ENCODE peak calls at places on chromosomes 7 and 10, in eight cellular contexts. J, W, F, O, C, G, H and N are unnamed samples.

GRCh38 chr10:89373916-89374711 is 3.7 kb upstream of the IFIT1B start:
- DNase-seq in W (no peak), O (peak; percentile 96), G (peak; percentile 92), C (peak; percentile 84), J (peak; percentile 86), F (peak; percentile 81), H (peak; percentile 87), N (peak; percentile 97)

GRCh38 chr10:88986549-88987242 is 3.9 kb upstream of the FAS start:
- DNase-seq in J (no peak), H (no peak), G (peak; percentile 35), W (no peak), O (peak; percentile 26), F (peak; percentile 60), C (no peak), N (no peak)

GRCh38 chr10:108561649-108562048 is 1361.7 kb downstream of the XPNPEP1 start:
- DNase-seq in G (no peak), J (no peak), W (no peak), C (no peak), H (no peak), O (no peak), F (no peak), N (no peak)

GRCh38 chr7:27605689-27606269 is 56.9 kb downstream of the HIBADH start:
- DNase-seq in J (no peak), F (peak; percentile 36), H (no peak), C (no peak), G (peak; percentile 19), W (no peak), O (no peak), N (peak; percentile 17)

GRCh38 chr10:71156436-71156835 is 55.9 kb upstream of the UNC5B start:
- DNase-seq in J (no peak), O (no peak), C (no peak), W (no peak), H (no peak), F (no peak), G (no peak), N (no peak)

GRCh38 chr7:5452470-5452899 is 28.9 kb upstream of the TNRC18 start:
- DNase-seq in W (no peak), J (no peak), C (peak; percentile 32), H (no peak), F (no peak), G (no peak), O (no peak), N (no peak)

GRCh38 chr10:112404612-112405011 is 30.7 kb downstream of the ACSL5 start:
- DNase-seq in W (no peak), C (no peak), H (no peak), F (peak; percentile 80), G (no peak), O (no peak), J (no peak), N (no peak)

GRCh38 chr7:4037877-4038276 is 644.2 kb upstream of the FOXK1 start:
- DNase-seq in G (no peak), F (no peak), H (no peak), C (no peak), W (no peak), J (no peak), O (no peak), N (no peak)

GRCh38 chr7:155183655-155184054 is 113.5 kb downstream of the HTR5A start:
- DNase-seq in O (no peak), J (no peak), C (no peak), F (no peak), W (no peak), G (no peak), H (no peak), N (no peak)

GRCh38 chr7:135121868-135122267 is 26.0 kb upstream of the TMEM140 start:
- DNase-seq in H (no peak), J (peak; percentile 59), C (no peak), G (no peak), O (no peak), F (no peak), W (no peak), N (no peak)

GRCh38 chr7:127884066-127884559 is 147.1 kb downstream of the LRRC4 start:
- DNase-seq in G (no peak), O (no peak), F (no peak), W (no peak), C (no peak), H (no peak), J (no peak), N (no peak)
- TF ChIP-seq CTCF in G (no peak), O (no peak), F (no peak), W (no peak), C (no peak), H (no peak), J (no peak), N (no peak)

GRCh38 chr10:5832946-5833345 is 19.7 kb upstream of the GDI2 start:
- DNase-seq in W (no peak), F (peak; percentile 53), O (peak; percentile 78), J (no peak), C (no peak), H (no peak), G (no peak), N (peak; percentile 52)
- H3K4me3 ChIP-seq in W (no peak overlapping the region), F (no peak overlapping the region), O (no peak overlapping the region), J (no peak overlapping the region), C (no peak overlapping the region), H (no peak overlapping the region), G (no peak overlapping the region), N (no peak overlapping the region)

GRCh38 chr7:1403844-1404404 is 55.3 kb downstream of the MICALL2 start:
- DNase-seq in H (no peak), F (no peak), O (no peak), W (no peak), C (no peak), G (peak; percentile 6), J (no peak), N (no peak)
- TF ChIP-seq CTCF in H (no peak), F (no peak), O (no peak), W (no peak), C (no peak), G (no peak), J (no peak), N (no peak)

DNA sequence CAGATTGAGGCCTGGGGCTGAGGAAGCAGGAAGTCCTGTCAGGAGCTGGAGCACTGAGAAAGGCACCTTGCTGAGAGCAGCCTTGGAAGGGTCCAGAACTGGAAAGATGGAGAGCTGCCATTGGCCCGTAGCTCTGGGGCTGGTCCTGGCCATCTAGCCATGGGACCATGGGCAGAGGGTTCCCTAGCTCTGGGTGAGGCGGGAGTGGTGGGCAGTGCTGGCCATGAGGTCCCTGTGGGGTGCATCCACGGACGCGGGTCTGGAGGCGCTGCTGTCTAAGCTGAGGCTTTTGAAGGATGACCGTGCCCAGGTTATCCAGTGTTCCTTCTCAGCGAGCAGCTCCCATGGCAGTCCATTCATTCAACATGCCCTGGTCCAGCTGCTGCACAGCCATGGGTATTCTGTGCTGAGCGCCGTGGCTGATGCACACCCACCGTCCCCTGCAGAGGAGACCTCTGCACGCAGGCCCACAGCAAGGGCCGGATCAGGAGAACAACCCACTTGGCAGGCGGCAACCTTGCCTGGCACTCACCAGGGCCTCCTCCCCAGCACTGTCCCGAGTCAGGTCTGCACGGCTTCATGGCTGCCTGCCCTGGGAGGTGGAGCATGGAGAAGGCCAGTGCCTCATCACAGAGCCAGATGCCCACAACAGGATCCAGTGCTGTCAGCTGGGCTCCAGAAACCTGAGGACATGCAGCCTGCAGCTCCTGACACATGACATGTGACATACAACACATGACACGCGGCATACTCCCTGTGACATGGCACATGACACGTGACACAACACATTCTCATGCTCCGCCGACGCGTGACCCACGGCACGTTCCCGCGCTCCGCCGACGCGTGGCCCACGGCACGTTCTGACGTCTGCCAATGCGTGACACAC is 121.9 kb downstream of the INPP5A start:
- DNase-seq in W (no peak), F (no peak), G (peak; percentile 97), J (peak; percentile 42), O (peak; percentile 42), C (no peak), H (no peak), N (no peak)
- H3K4me3 ChIP-seq in W (no peak overlapping the region), F (no peak overlapping the region), G (no peak overlapping the region), J (no peak overlapping the region), O (no peak overlapping the region), C (no peak overlapping the region), H (no peak overlapping the region), N (no peak overlapping the region)